ENCODE peak calls at places on chromosome 14, in four cellular contexts. V, Q, M and K are unnamed samples.

GRCh38 chr14:60303745-60304144 is 54.7 kb downstream of the PPM1A start:
- DNase-seq in M (no peak), Q (no peak), V (no peak), K (no peak)

GRCh38 chr14:61281186-61281676 is at the start of gene TMEM30B:
- DNase-seq in V (no peak), Q (peak; percentile 94), M (no peak), K (peak; percentile 92)

GRCh38 chr14:23430733-23431105 is 4.7 kb downstream of the MYH7 start:
- DNase-seq in Q (no peak), V (no peak), M (peak; percentile 48), K (no peak)

GRCh38 chr14:105862581-105863239 is 336.3 kb downstream of the TMEM121 start:
- DNase-seq in Q (peak; percentile 20), M (peak; percentile 29), V (no peak), K (no peak)

GRCh38 chr14:50559990-50560928 is at the start of gene ATL1:
- DNase-seq in V (no peak), M (peak; percentile 90), Q (peak; percentile 68), K (peak; percentile 67)

GRCh38 chr14:103138483-103139370 is 15.5 kb downstream of the TNFAIP2 start:
- DNase-seq in Q (no peak), M (no peak), V (no peak), K (no peak)

GRCh38 chr14:21526672-21527319 is 650 bp upstream of the SALL2 start:
- DNase-seq in Q (no peak), M (no peak), V (no peak), K (no peak)

GRCh38 chr14:64728106-64728505 is 23.9 kb downstream of the PLEKHG3 start:
- DNase-seq in M (peak; percentile 50), V (no peak), Q (no peak), K (no peak)

GRCh38 chr14:80959448-80960006 is 4.1 kb downstream of the TSHR start:
- DNase-seq in Q (no peak), V (no peak), M (no peak), K (no peak)

GRCh38 chr14:100988011-100988410 is 84.5 kb upstream of the RTL1 start:
- DNase-seq in V (no peak), Q (no peak), M (no peak), K (no peak)

GRCh38 chr14:104795781-104796681 is 483 bp upstream of the AKT1 start:
- DNase-seq in V (no peak), M (no peak), Q (peak; percentile 68), K (no peak)

GRCh38 chr14:26963696-26964095 is 365.9 kb upstream of the NOVA1 start:
- DNase-seq in Q (no peak), V (no peak), M (peak; percentile 65), K (no peak)

GRCh38 chr14:75162631-75163030 is 13.8 kb downstream of the TMED10 start:
- DNase-seq in M (no peak), Q (no peak), V (no peak), K (no peak)
- H3K4me1 ChIP-seq in M (peaks cover 35% of the 10 kb centered on the region), Q (peaks cover 14% of the 10 kb centered on the region), V (no peaks in the 10 kb centered on the region), K (no peaks in the 10 kb centered on the region)

GRCh38 chr14:95248422-95248821 is 71.3 kb downstream of the CLMN start:
- DNase-seq in Q (no peak), V (no peak), M (no peak), K (no peak)
- TF ChIP-seq POLR2AphosphoS5 in Q (no peak), V (no peak), M (no peak), K (no peak)

GRCh38 chr14:66426451-66426850 is 59.7 kb upstream of the CCDC196 start:
- DNase-seq in V (no peak), Q (no peak), M (no peak), K (no peak)
- H3K27ac ChIP-seq in V (no peak overlapping the region), Q (no peak overlapping the region), M (no peak overlapping the region), K (no peak overlapping the region)

GRCh38 chr14:89187501-89187900 is 229.5 kb downstream of the FOXN3 start:
- DNase-seq in Q (no peak), M (no peak), V (no peak), K (no peak)
- H3K4me1 ChIP-seq in Q (no peaks in the 10 kb centered on the region), M (peaks cover 20% of the 10 kb centered on the region), V (no peaks in the 10 kb centered on the region), K (peaks cover 10% of the 10 kb centered on the region)

GRCh38 chr14:84864582-84865271 is 665.2 kb upstream of the FLRT2 start:
- DNase-seq in Q (no peak), M (no peak), V (no peak), K (no peak)
- TF ChIP-seq POLR2AphosphoS5 in Q (no peak), M (no peak), V (no peak), K (no peak)